ENCODE peak calls at places on chromosomes 12 and 14, in five cellular contexts. D is C1 segment of cervical spinal cord, F is activated gamma-delta T cell treated with Interleukin-2 at 50 U/mL for 16 hours, W is HT1080, A is endothelial cell. X is an unnamed sample.
A peak's percentile ranks its signal among the peaks of the same experiment; 100 is the strongest.

GRCh38 chr12:2372735-2373134 is 319.9 kb downstream of the CACNA1C start:
- DNase-seq in D (no peak), A (no peak), W (no peak), F (no peak), X (no peak)

GRCh38 chr14:72291908-72292688 is 359.9 kb downstream of the RGS6 start:
- DNase-seq in D (no peak), W (peak; percentile 73), F (no peak), A (peak; percentile 55), X (no peak)

GRCh38 chr14:71594828-71595227 is 337.4 kb upstream of the RGS6 start:
- DNase-seq in D (no peak), W (no peak), A (no peak), F (no peak), X (no peak)

GRCh38 chr14:91311284-91311662 is 66.8 kb upstream of the GPR68 start:
- DNase-seq in D (no peak), W (peak; percentile 30), F (peak; percentile 45), A (no peak), X (peak; percentile 63)

GRCh38 chr14:94382099-94382498 is 6.3 kb downstream of the SERPINA1 start:
- DNase-seq in W (no peak), A (no peak), F (no peak), D (no peak), X (no peak)

GRCh38 chr12:108597559-108598471 is at the start of gene TMEM119:
- DNase-seq in W (no peak), F (no peak), D (no peak), A (no peak), X (no peak)

GRCh38 chr12:9367828-9368227 is 159.6 kb upstream of the PZP start:
- DNase-seq in A (no peak), D (no peak), F (no peak), W (no peak), X (no peak)

GRCh38 chr12:40971911-40972310 is 216.2 kb upstream of the PDZRN4 start:
- DNase-seq in W (no peak), F (no peak), A (no peak), D (no peak), X (no peak)

GRCh38 chr12:89693639-89694202 is 14.9 kb downstream of the ATP2B1 start:
- DNase-seq in W (no peak), A (no peak), F (no peak), D (no peak), X (no peak)

GRCh38 chr12:25491396-25491948 is 61.6 kb downstream of the LMNTD1 start:
- DNase-seq in A (no peak), W (no peak), D (no peak), F (no peak), X (no peak)

X was measured in Peyer's patch.